ENCODE peak calls at places on chromosomes 16 and 17, in four cellular contexts. B is GM19239; N is prostate gland; J is activated naive CD4-positive, alpha-beta T cell treated with anti-CD3 and anti-CD28 coated beads, Interleukin-2, amount 50 U/mL, for 16 hours. X is an unnamed sample.

GRCh38 chr17:4483012-4483840 is 15.5 kb upstream of the SPNS2 start:
- DNase-seq in B (no peak), N (no peak), J (no peak), X (no peak)

GRCh38 chr16:55324491-55325447 is 766 bp downstream of the IRX6 start:
- DNase-seq in B (no peak), N (no peak), J (no peak), X (no peak)

GRCh38 chr17:79919164-79919585 is 79.9 kb upstream of the CBX4 start:
- DNase-seq in B (no peak), N (peak), J (no peak), X (no peak)

GRCh38 chr17:68456529-68457167 is 648 bp downstream of the WIPI1 start:
- DNase-seq in B (no peak), N (peak), J (no peak), X (no peak)

GRCh38 chr16:5234295-5235050 is 136.9 kb upstream of the EEF2KMT start:
- DNase-seq in B (no peak), N (no peak), J (no peak), X (no peak)

GRCh38 chr16:30619207-30619606 is 9.0 kb upstream of the ZNF689 start:
- DNase-seq in B (no peak), N (no peak), J (no peak), X (no peak)

GRCh38 chr17:11813278-11813677 is 184.0 kb downstream of the ZNF18 start:
- DNase-seq in B (no peak), N (no peak), J (no peak), X (no peak)

GRCh38 chr17:58224315-58224714 is 5.3 kb upstream of the MKS1 start:
- DNase-seq in B (no peak), N (no peak), J (no peak), X (no peak)

GRCh38 chr17:10843806-10844205 is 5.9 kb upstream of the PIRT start:
- DNase-seq in B (no peak), N (peak), J (no peak), X (peak)

GRCh38 chr17:4631836-4632582 is 9.5 kb downstream of the ALOX15 start:
- DNase-seq in B (no peak), N (no peak), J (no peak), X (no peak)

GRCh38 chr17:13584701-13585080 is 17.0 kb downstream of the HS3ST3A1 start:
- DNase-seq in B (no peak), N (no peak), J (no peak), X (no peak)

GRCh38 chr17:51435171-51435552 is 174.8 kb downstream of the UTP18 start:
- DNase-seq in B (no peak), N (no peak), J (no peak), X (no peak)

GRCh38 chr16:228151-228855 is 946 bp downstream of the LUC7L start:
- DNase-seq in B (no peak), N (no peak), J (no peak), X (no peak)

GRCh38 chr17:76404976-76405563 is 20.7 kb downstream of the SPHK1 start:
- DNase-seq in B (no peak), N (no peak), J (no peak), X (no peak)

X was measured in stimulated activated naive CD8-positive, alpha-beta T cell treated with anti-CD3 and anti-CD28 coated beads, Interleukin-15, Interleukin-2, amounts not matched to agents 100 U/mL and 50 U/mL, for 24 hours.